ENCODE peak calls at places on chromosome 1, in nine cellular contexts. One of them, this sample, is unnamed.
A peak's percentile ranks its signal among the peaks of the same experiment; 100 is the strongest.

GRCh38 chr1:18597159-18598042 is 33.2 kb upstream of the PAX7 start:
- DNase-seq in activated T-helper 1 cell treated with Interleukin-2 at 50 U/mL for 16 hours: peak; percentile 24
- DNase-seq in psoas muscle: peak; percentile 51
- DNase-seq in endothelial cell: peak; percentile 75
- DNase-seq in stimulated activated CD8-positive, alpha-beta memory T cell treated with anti-CD3 and anti-CD28 coated beads, Interleukin-2, amount 100 ng/mL, for 1 hour: peak; percentile 12
- DNase-seq in ovary: peak; percentile 13
- DNase-seq in GM04504: peak; percentile 12
- DNase-seq in PC-9: no peak
- DNase-seq in heart left ventricle: peak; percentile 50
- DNase-seq in this sample: no peak

GRCh38 chr1:193846881-193847280 is 660.5 kb upstream of the B3GALT2 start:
- DNase-seq in activated T-helper 1 cell treated with Interleukin-2 at 50 U/mL for 16 hours: no peak
- DNase-seq in psoas muscle: no peak
- DNase-seq in endothelial cell: no peak
- DNase-seq in stimulated activated CD8-positive, alpha-beta memory T cell treated with anti-CD3 and anti-CD28 coated beads, Interleukin-2, amount 100 ng/mL, for 1 hour: no peak
- DNase-seq in ovary: no peak
- DNase-seq in GM04504: no peak
- DNase-seq in PC-9: no peak
- DNase-seq in heart left ventricle: no peak
- DNase-seq in this sample: no peak

GRCh38 chr1:910881-911721 is 12.6 kb upstream of the SAMD11 start:
- DNase-seq in activated T-helper 1 cell treated with Interleukin-2 at 50 U/mL for 16 hours: no peak
- DNase-seq in psoas muscle: peak; percentile 19
- DNase-seq in endothelial cell: peak; percentile 2
- DNase-seq in stimulated activated CD8-positive, alpha-beta memory T cell treated with anti-CD3 and anti-CD28 coated beads, Interleukin-2, amount 100 ng/mL, for 1 hour: no peak
- DNase-seq in ovary: peak; percentile 5
- DNase-seq in GM04504: no peak
- DNase-seq in PC-9: peak; percentile 74
- DNase-seq in heart left ventricle: peak; percentile 11
- DNase-seq in this sample: no peak

GRCh38 chr1:111603979-111604378 is 15.6 kb upstream of the RAP1A start:
- DNase-seq in activated T-helper 1 cell treated with Interleukin-2 at 50 U/mL for 16 hours: peak; percentile 67
- DNase-seq in psoas muscle: no peak
- DNase-seq in endothelial cell: no peak
- DNase-seq in stimulated activated CD8-positive, alpha-beta memory T cell treated with anti-CD3 and anti-CD28 coated beads, Interleukin-2, amount 100 ng/mL, for 1 hour: peak; percentile 56
- DNase-seq in ovary: no peak
- DNase-seq in GM04504: no peak
- DNase-seq in PC-9: no peak
- DNase-seq in heart left ventricle: peak; percentile 34
- DNase-seq in this sample: no peak

GRCh38 chr1:37724575-37724974 is 32.3 kb downstream of the CDCA8 start:
- DNase-seq in activated T-helper 1 cell treated with Interleukin-2 at 50 U/mL for 16 hours: no peak
- DNase-seq in psoas muscle: no peak
- DNase-seq in endothelial cell: no peak
- DNase-seq in stimulated activated CD8-positive, alpha-beta memory T cell treated with anti-CD3 and anti-CD28 coated beads, Interleukin-2, amount 100 ng/mL, for 1 hour: no peak
- DNase-seq in ovary: no peak
- DNase-seq in GM04504: no peak
- DNase-seq in PC-9: no peak
- DNase-seq in heart left ventricle: no peak
- DNase-seq in this sample: no peak

GRCh38 chr1:229148041-229148671 is 122.8 kb upstream of the RAB4A start:
- DNase-seq in activated T-helper 1 cell treated with Interleukin-2 at 50 U/mL for 16 hours: no peak
- DNase-seq in psoas muscle: no peak
- DNase-seq in endothelial cell: peak; percentile 24
- DNase-seq in stimulated activated CD8-positive, alpha-beta memory T cell treated with anti-CD3 and anti-CD28 coated beads, Interleukin-2, amount 100 ng/mL, for 1 hour: no peak
- DNase-seq in ovary: peak; percentile 32
- DNase-seq in GM04504: no peak
- DNase-seq in PC-9: no peak
- DNase-seq in heart left ventricle: peak; percentile 63
- DNase-seq in this sample: no peak

GRCh38 chr1:99548924-99549605 is 96.8 kb upstream of the PALMD start:
- DNase-seq in activated T-helper 1 cell treated with Interleukin-2 at 50 U/mL for 16 hours: no peak
- DNase-seq in psoas muscle: no peak
- DNase-seq in endothelial cell: no peak
- DNase-seq in stimulated activated CD8-positive, alpha-beta memory T cell treated with anti-CD3 and anti-CD28 coated beads, Interleukin-2, amount 100 ng/mL, for 1 hour: no peak
- DNase-seq in ovary: peak; percentile 44
- DNase-seq in GM04504: no peak
- DNase-seq in PC-9: no peak
- DNase-seq in heart left ventricle: peak; percentile 82
- DNase-seq in this sample: no peak

GRCh38 chr1:201310986-201311355 is 27.7 kb downstream of the PKP1 start:
- DNase-seq in activated T-helper 1 cell treated with Interleukin-2 at 50 U/mL for 16 hours: no peak
- DNase-seq in psoas muscle: no peak
- DNase-seq in endothelial cell: no peak
- DNase-seq in stimulated activated CD8-positive, alpha-beta memory T cell treated with anti-CD3 and anti-CD28 coated beads, Interleukin-2, amount 100 ng/mL, for 1 hour: no peak
- DNase-seq in ovary: no peak
- DNase-seq in GM04504: no peak
- DNase-seq in PC-9: peak; percentile 79
- DNase-seq in heart left ventricle: no peak
- DNase-seq in this sample: no peak

GRCh38 chr1:7269525-7269924 is 484.3 kb downstream of the CAMTA1 start:
- DNase-seq in activated T-helper 1 cell treated with Interleukin-2 at 50 U/mL for 16 hours: no peak
- DNase-seq in psoas muscle: no peak
- DNase-seq in endothelial cell: no peak
- DNase-seq in stimulated activated CD8-positive, alpha-beta memory T cell treated with anti-CD3 and anti-CD28 coated beads, Interleukin-2, amount 100 ng/mL, for 1 hour: no peak
- DNase-seq in ovary: no peak
- DNase-seq in GM04504: no peak
- DNase-seq in PC-9: no peak
- DNase-seq in heart left ventricle: no peak
- DNase-seq in this sample: no peak